ENCODE peak calls at places on chromosomes 12 and 14, in nine cellular contexts. U is gastrocnemius medialis; K is GM23338; J is left ventricle myocardium inferior; I is psoas muscle; N is CD8-positive, alpha-beta T cell; E is transverse colon; S is A549; G is endodermal cell. V is an unnamed sample. For H3K4me1, the result is how much of the 10 kb centered on the place peaks cover.

GRCh38 chr12:70157099-70157498 is 86.1 kb upstream of the CNOT2 start:
- DNase-seq in U (no peak), K (no peak), J (no peak), I (no peak), N (no peak), E (no peak), S (no peak), G (no peak), V (no peak)

GRCh38 chr12:121628037-121628436 is 1.7 kb downstream of the ORAI1 start:
- DNase-seq in U (no peak), K (no peak), J (no peak), I (no peak), N (no peak), E (peak), S (no peak), G (no peak), V (no peak)

GRCh38 chr14:95442633-95443021 is 73.8 kb downstream of the SYNE3 start:
- DNase-seq in U (peak), K (peak), J (peak), I (peak), N (peak), E (peak), S (peak), G (peak), V (peak)

GRCh38 chr12:66647034-66647691 is 31.7 kb downstream of the GRIP1 start:
- DNase-seq in U (no peak), K (no peak), J (no peak), I (no peak), N (no peak), E (no peak), S (no peak), G (no peak), V (peak)

GRCh38 chr12:69583203-69583602 is 2.1 kb upstream of the CCT2 start:
- DNase-seq in U (no peak), K (peak), J (no peak), I (no peak), N (no peak), E (no peak), S (no peak), G (peak), V (no peak)

GRCh38 chr12:51898937-51899336 is 8.4 kb upstream of the ACVRL1 start:
- DNase-seq in U (no peak), K (no peak), J (no peak), I (no peak), N (no peak), E (no peak), S (no peak), G (no peak), V (no peak)

GRCh38 chr12:99277566-99277965 is 370.0 kb upstream of the GARIN6 start:
- DNase-seq in U (no peak), K (no peak), J (no peak), I (no peak), N (no peak), E (no peak), S (no peak), G (no peak), V (no peak)

GRCh38 chr14:32913725-32914124 is 25.0 kb upstream of the NPAS3 start:
- DNase-seq in U (no peak), K (no peak), J (no peak), I (no peak), N (no peak), E (no peak), S (no peak), G (no peak), V (peak)

GRCh38 chr12:111274820-111275219 is 94.1 kb downstream of the PHETA1 start:
- DNase-seq in U (no peak), K (peak), J (no peak), I (no peak), N (no peak), E (no peak), S (no peak), G (peak), V (no peak)

GRCh38 chr12:103657331-103657730 is 70.3 kb downstream of the STAB2 start:
- DNase-seq in U (no peak), K (no peak), J (no peak), I (no peak), N (no peak), E (no peak), S (no peak), G (no peak), V (peak)

GRCh38 chr12:127964717-127965116 is 302.3 kb upstream of the TMEM132C start:
- DNase-seq in U (no peak), K (peak), J (no peak), I (no peak), N (no peak), E (no peak), S (peak), G (peak), V (no peak)
- TF ChIP-seq CTCF in U (no peak), K (peak), J (peak), I (no peak), N (no peak), E (peak), S (no peak), G (peak), V (no peak)

GRCh38 chr14:89445252-89445973 is 28.4 kb upstream of the FOXN3 start:
- DNase-seq in U (no peak), K (no peak), J (no peak), I (no peak), N (no peak), E (no peak), S (no peak), G (no peak), V (no peak)

GRCh38 chr14:89444044-89444443 is 27.0 kb upstream of the FOXN3 start:
- DNase-seq in U (no peak), K (no peak), J (no peak), I (no peak), N (no peak), E (no peak), S (no peak), G (no peak), V (no peak)

GRCh38 chr14:89442280-89442679 is 25.2 kb upstream of the FOXN3 start:
- DNase-seq in U (no peak), K (no peak), J (no peak), I (no peak), N (no peak), E (no peak), S (no peak), G (no peak), V (no peak)

GRCh38 chr14:89443002-89443660 is 26.1 kb upstream of the FOXN3 start:
- DNase-seq in U (no peak), K (no peak), J (no peak), I (no peak), N (no peak), E (no peak), S (no peak), G (no peak), V (peak)

GRCh38 chr14:89444536-89445125 is 27.6 kb upstream of the FOXN3 start:
- DNase-seq in U (no peak), K (no peak), J (no peak), I (no peak), N (no peak), E (no peak), S (no peak), G (no peak), V (no peak)
- H3K4me1 ChIP-seq in U (under half), K (under half), J (under half), I (under half), N (under half), E (under half), S (under half), G (under half), V (under half)

DNA sequence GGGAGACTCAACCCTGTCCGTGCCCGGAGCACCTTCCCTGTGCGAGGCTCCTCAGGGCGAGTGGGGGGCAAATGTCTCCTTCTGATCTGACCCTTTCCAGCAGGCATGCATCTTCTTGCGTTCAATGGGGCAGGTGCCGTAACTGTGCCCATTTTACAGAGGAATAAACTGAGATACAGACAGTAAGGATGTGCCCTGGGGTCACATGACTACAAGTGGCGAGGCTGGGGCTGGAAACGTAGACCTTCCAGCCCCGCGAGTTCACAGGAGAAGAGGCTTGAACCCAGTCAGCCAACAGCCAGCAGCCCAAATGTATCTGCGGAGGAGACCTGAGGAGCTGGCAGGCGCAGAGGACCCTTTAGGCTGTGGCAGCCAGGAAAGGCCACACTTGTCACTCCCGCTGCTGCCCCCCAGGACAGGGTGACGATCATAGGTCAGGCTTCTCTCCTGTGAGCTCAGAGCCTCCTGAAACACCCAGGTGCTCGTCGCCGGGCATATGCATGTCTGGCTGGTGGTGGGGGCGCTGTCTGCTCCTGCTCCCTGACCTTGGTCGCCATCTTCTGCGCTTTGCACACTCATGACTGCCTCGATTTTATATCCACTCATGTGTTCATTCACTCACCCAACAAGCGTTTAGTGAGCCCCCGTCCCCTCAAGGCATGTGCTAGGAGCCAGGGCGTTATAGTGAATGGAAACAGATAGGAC is 41.7 kb downstream of the CCDC88C start:
- DNase-seq in U (no peak), K (no peak), J (no peak), I (no peak), N (no peak), E (no peak), S (no peak), G (no peak), V (no peak)
- TF ChIP-seq CTCF in U (no peak), K (no peak), J (no peak), I (no peak), N (no peak), E (no peak), S (no peak), G (no peak), V (no peak)

GRCh38 chr12:1629338-1630080 is 478 bp downstream of the WNT5B start:
- DNase-seq in U (no peak), K (peak), J (no peak), I (no peak), N (no peak), E (peak), S (no peak), G (peak), V (no peak)
- H3K4me1 ChIP-seq in U (under half), K (half or more), J (half or more), I (under half), N (under half), E (under half), S (under half), G (under half), V (under half)